ENCODE peak calls at places on chromosomes 6 and 20, in eight cellular contexts. One of them, this sample, is unnamed. For H3K4me1, the result is how much of the 10 kb centered on the place peaks cover.

GRCh38 chr6:149264629-149265028 is 52.9 kb upstream of the TAB2 start:
- DNase-seq in heart left ventricle: no peak
- DNase-seq in CD8-positive, alpha-beta memory T cell: peak
- DNase-seq in left ventricle myocardium inferior: no peak
- DNase-seq in pancreas: no peak
- DNase-seq in stomach: no peak
- DNase-seq in NT2/D1: no peak
- DNase-seq in cardiac muscle cell: no peak
- DNase-seq in this sample: no peak

GRCh38 chr6:140043357-140043756 is 668.9 kb upstream of the CITED2 start:
- DNase-seq in heart left ventricle: no peak
- DNase-seq in CD8-positive, alpha-beta memory T cell: no peak
- DNase-seq in left ventricle myocardium inferior: no peak
- DNase-seq in pancreas: no peak
- DNase-seq in stomach: no peak
- DNase-seq in NT2/D1: no peak
- DNase-seq in cardiac muscle cell: no peak
- DNase-seq in this sample: no peak

GRCh38 chr6:45445749-45446454 is 68.2 kb upstream of the SUPT3H start:
- DNase-seq in heart left ventricle: peak
- DNase-seq in CD8-positive, alpha-beta memory T cell: no peak
- DNase-seq in left ventricle myocardium inferior: peak
- DNase-seq in pancreas: no peak
- DNase-seq in stomach: peak
- DNase-seq in NT2/D1: no peak
- DNase-seq in cardiac muscle cell: peak
- DNase-seq in this sample: peak

GRCh38 chr6:79064635-79065034 is 13.4 kb downstream of the PHIP start:
- DNase-seq in heart left ventricle: no peak
- DNase-seq in CD8-positive, alpha-beta memory T cell: no peak
- DNase-seq in left ventricle myocardium inferior: no peak
- DNase-seq in pancreas: no peak
- DNase-seq in stomach: no peak
- DNase-seq in NT2/D1: no peak
- DNase-seq in cardiac muscle cell: no peak
- DNase-seq in this sample: no peak

GRCh38 chr6:158292016-158292415 is 20.2 kb upstream of the TULP4 start:
- DNase-seq in heart left ventricle: no peak
- DNase-seq in CD8-positive, alpha-beta memory T cell: no peak
- DNase-seq in left ventricle myocardium inferior: no peak
- DNase-seq in pancreas: no peak
- DNase-seq in stomach: no peak
- DNase-seq in NT2/D1: no peak
- DNase-seq in cardiac muscle cell: no peak
- DNase-seq in this sample: no peak

GRCh38 chr6:140401666-140402255 is 1027.3 kb upstream of the CITED2 start:
- DNase-seq in heart left ventricle: no peak
- DNase-seq in CD8-positive, alpha-beta memory T cell: no peak
- DNase-seq in left ventricle myocardium inferior: no peak
- DNase-seq in pancreas: no peak
- DNase-seq in stomach: no peak
- DNase-seq in NT2/D1: no peak
- DNase-seq in cardiac muscle cell: no peak
- DNase-seq in this sample: no peak

GRCh38 chr20:57072184-57072583 is 194.3 kb downstream of the BMP7 start:
- DNase-seq in heart left ventricle: no peak
- DNase-seq in CD8-positive, alpha-beta memory T cell: no peak
- DNase-seq in left ventricle myocardium inferior: no peak
- DNase-seq in pancreas: peak
- DNase-seq in stomach: no peak
- DNase-seq in NT2/D1: no peak
- DNase-seq in cardiac muscle cell: no peak
- DNase-seq in this sample: no peak

GRCh38 chr20:33649201-33649631 is 12.9 kb upstream of the C20orf144 start:
- DNase-seq in heart left ventricle: no peak
- DNase-seq in CD8-positive, alpha-beta memory T cell: no peak
- DNase-seq in left ventricle myocardium inferior: peak
- DNase-seq in pancreas: no peak
- DNase-seq in stomach: peak
- DNase-seq in NT2/D1: no peak
- DNase-seq in cardiac muscle cell: no peak
- DNase-seq in this sample: no peak

GRCh38 chr6:52566853-52567279 is 10.0 kb downstream of the TRAM2 start:
- DNase-seq in heart left ventricle: no peak
- DNase-seq in CD8-positive, alpha-beta memory T cell: no peak
- DNase-seq in left ventricle myocardium inferior: no peak
- DNase-seq in pancreas: no peak
- DNase-seq in stomach: no peak
- DNase-seq in NT2/D1: no peak
- DNase-seq in cardiac muscle cell: no peak
- DNase-seq in this sample: no peak
- H3K4me1 ChIP-seq in heart left ventricle: half or more
- H3K4me1 ChIP-seq in CD8-positive, alpha-beta memory T cell: under half
- H3K4me1 ChIP-seq in left ventricle myocardium inferior: half or more
- H3K4me1 ChIP-seq in pancreas: under half
- H3K4me1 ChIP-seq in stomach: under half
- H3K4me1 ChIP-seq in NT2/D1: under half
- H3K4me1 ChIP-seq in cardiac muscle cell: under half
- H3K4me1 ChIP-seq in this sample: half or more

GRCh38 chr6:33694977-33695376 is 16.5 kb downstream of the UQCC2 start:
- DNase-seq in heart left ventricle: no peak
- DNase-seq in CD8-positive, alpha-beta memory T cell: no peak
- DNase-seq in left ventricle myocardium inferior: no peak
- DNase-seq in pancreas: no peak
- DNase-seq in stomach: no peak
- DNase-seq in NT2/D1: no peak
- DNase-seq in cardiac muscle cell: no peak
- DNase-seq in this sample: no peak

GRCh38 chr6:33693186-33694158 is 18.0 kb downstream of the UQCC2 start:
- DNase-seq in heart left ventricle: peak
- DNase-seq in CD8-positive, alpha-beta memory T cell: no peak
- DNase-seq in left ventricle myocardium inferior: peak
- DNase-seq in pancreas: no peak
- DNase-seq in stomach: no peak
- DNase-seq in NT2/D1: no peak
- DNase-seq in cardiac muscle cell: peak
- DNase-seq in this sample: no peak

GRCh38 chr6:33696076-33696475 is 15.4 kb downstream of the UQCC2 start:
- DNase-seq in heart left ventricle: no peak
- DNase-seq in CD8-positive, alpha-beta memory T cell: no peak
- DNase-seq in left ventricle myocardium inferior: no peak
- DNase-seq in pancreas: no peak
- DNase-seq in stomach: no peak
- DNase-seq in NT2/D1: no peak
- DNase-seq in cardiac muscle cell: no peak
- DNase-seq in this sample: no peak

GRCh38 chr6:33695451-33695855 is 16.0 kb downstream of the UQCC2 start:
- DNase-seq in heart left ventricle: no peak
- DNase-seq in CD8-positive, alpha-beta memory T cell: no peak
- DNase-seq in left ventricle myocardium inferior: no peak
- DNase-seq in pancreas: no peak
- DNase-seq in stomach: no peak
- DNase-seq in NT2/D1: no peak
- DNase-seq in cardiac muscle cell: no peak
- DNase-seq in this sample: no peak

DNA sequence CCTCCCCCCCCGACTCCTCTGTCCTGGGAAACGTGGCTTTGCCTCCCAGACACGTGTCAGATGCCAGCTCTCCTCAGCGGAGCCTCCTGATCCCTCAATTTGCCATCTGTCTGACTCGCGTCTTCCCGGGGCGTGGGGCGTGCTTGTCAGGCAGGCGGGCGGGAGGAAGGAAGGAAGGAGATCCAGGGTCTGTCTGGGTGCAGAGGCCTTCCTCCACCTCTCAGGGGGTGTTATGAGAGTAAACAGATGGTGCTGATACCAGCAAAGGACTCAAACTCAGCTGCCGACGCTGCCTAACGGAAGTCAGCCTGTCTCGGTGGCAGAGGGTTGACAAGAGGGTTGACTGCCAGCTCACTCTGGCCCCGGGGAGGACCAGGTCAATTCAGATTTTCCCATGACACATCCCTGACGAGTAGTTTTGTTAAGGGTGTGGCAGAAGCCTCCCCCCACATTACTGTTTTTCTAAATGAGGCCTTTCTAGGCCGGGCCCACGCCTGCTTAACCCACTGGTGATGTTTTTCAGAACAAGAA is 17.0 kb downstream of the UQCC2 start:
- DNase-seq in heart left ventricle: no peak
- DNase-seq in CD8-positive, alpha-beta memory T cell: peak
- DNase-seq in left ventricle myocardium inferior: no peak
- DNase-seq in pancreas: no peak
- DNase-seq in stomach: no peak
- DNase-seq in NT2/D1: no peak
- DNase-seq in cardiac muscle cell: peak
- DNase-seq in this sample: no peak
- H3K4me1 ChIP-seq in heart left ventricle: half or more
- H3K4me1 ChIP-seq in CD8-positive, alpha-beta memory T cell: half or more
- H3K4me1 ChIP-seq in left ventricle myocardium inferior: half or more
- H3K4me1 ChIP-seq in pancreas: under half
- H3K4me1 ChIP-seq in stomach: half or more
- H3K4me1 ChIP-seq in NT2/D1: under half
- H3K4me1 ChIP-seq in cardiac muscle cell: half or more
- H3K4me1 ChIP-seq in this sample: under half

GRCh38 chr20:62562831-62563230 is 79.5 kb upstream of the SLCO4A1 start:
- DNase-seq in heart left ventricle: no peak
- DNase-seq in CD8-positive, alpha-beta memory T cell: no peak
- DNase-seq in left ventricle myocardium inferior: no peak
- DNase-seq in pancreas: no peak
- DNase-seq in stomach: no peak
- DNase-seq in NT2/D1: no peak
- DNase-seq in cardiac muscle cell: no peak
- DNase-seq in this sample: no peak
- H3K4me1 ChIP-seq in heart left ventricle: under half
- H3K4me1 ChIP-seq in CD8-positive, alpha-beta memory T cell: under half
- H3K4me1 ChIP-seq in left ventricle myocardium inferior: under half
- H3K4me1 ChIP-seq in pancreas: under half
- H3K4me1 ChIP-seq in stomach: under half
- H3K4me1 ChIP-seq in NT2/D1: under half
- H3K4me1 ChIP-seq in cardiac muscle cell: under half
- H3K4me1 ChIP-seq in this sample: under half

GRCh38 chr20:49701916-49702315 is 11.8 kb downstream of the B4GALT5 start:
- DNase-seq in heart left ventricle: no peak
- DNase-seq in CD8-positive, alpha-beta memory T cell: no peak
- DNase-seq in left ventricle myocardium inferior: no peak
- DNase-seq in pancreas: no peak
- DNase-seq in stomach: no peak
- DNase-seq in NT2/D1: no peak
- DNase-seq in cardiac muscle cell: no peak
- DNase-seq in this sample: no peak

GRCh38 chr20:49705358-49705757 is 8.3 kb downstream of the B4GALT5 start:
- DNase-seq in heart left ventricle: no peak
- DNase-seq in CD8-positive, alpha-beta memory T cell: peak
- DNase-seq in left ventricle myocardium inferior: no peak
- DNase-seq in pancreas: no peak
- DNase-seq in stomach: no peak
- DNase-seq in NT2/D1: no peak
- DNase-seq in cardiac muscle cell: no peak
- DNase-seq in this sample: no peak

GRCh38 chr20:49706548-49707517 is 6.8 kb downstream of the B4GALT5 start:
- DNase-seq in heart left ventricle: no peak
- DNase-seq in CD8-positive, alpha-beta memory T cell: no peak
- DNase-seq in left ventricle myocardium inferior: no peak
- DNase-seq in pancreas: no peak
- DNase-seq in stomach: no peak
- DNase-seq in NT2/D1: no peak
- DNase-seq in cardiac muscle cell: peak
- DNase-seq in this sample: peak

GRCh38 chr20:49701313-49701731 is 12.4 kb downstream of the B4GALT5 start:
- DNase-seq in heart left ventricle: no peak
- DNase-seq in CD8-positive, alpha-beta memory T cell: no peak
- DNase-seq in left ventricle myocardium inferior: no peak
- DNase-seq in pancreas: no peak
- DNase-seq in stomach: no peak
- DNase-seq in NT2/D1: no peak
- DNase-seq in cardiac muscle cell: no peak
- DNase-seq in this sample: no peak

DNA sequence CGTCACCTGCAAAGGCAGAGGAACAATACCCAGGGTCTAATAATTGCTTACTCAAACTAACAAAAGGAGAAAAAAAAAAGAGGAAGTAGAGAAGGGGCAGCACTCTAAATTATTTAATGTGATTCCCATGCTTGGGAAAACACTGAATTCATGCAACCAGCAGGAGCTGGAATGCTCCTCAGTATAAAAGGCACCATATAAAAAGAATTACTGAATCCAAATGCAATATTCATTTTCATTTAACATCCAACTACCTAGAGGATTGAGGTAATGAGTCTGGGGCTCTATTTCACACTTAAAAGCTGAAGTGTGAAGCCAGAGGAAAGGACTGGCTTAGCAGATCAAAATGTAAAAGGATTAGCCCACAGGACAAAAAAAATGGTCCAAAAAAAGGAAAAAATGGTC is 8.7 kb downstream of the B4GALT5 start:
- DNase-seq in heart left ventricle: no peak
- DNase-seq in CD8-positive, alpha-beta memory T cell: no peak
- DNase-seq in left ventricle myocardium inferior: no peak
- DNase-seq in pancreas: no peak
- DNase-seq in stomach: no peak
- DNase-seq in NT2/D1: no peak
- DNase-seq in cardiac muscle cell: no peak
- DNase-seq in this sample: no peak
- H3K4me1 ChIP-seq in heart left ventricle: half or more
- H3K4me1 ChIP-seq in CD8-positive, alpha-beta memory T cell: under half
- H3K4me1 ChIP-seq in left ventricle myocardium inferior: half or more
- H3K4me1 ChIP-seq in pancreas: under half
- H3K4me1 ChIP-seq in stomach: half or more
- H3K4me1 ChIP-seq in NT2/D1: under half
- H3K4me1 ChIP-seq in cardiac muscle cell: under half
- H3K4me1 ChIP-seq in this sample: under half

GRCh38 chr20:53576586-53577318 is 16.9 kb downstream of the ZNF217 start:
- DNase-seq in heart left ventricle: no peak
- DNase-seq in CD8-positive, alpha-beta memory T cell: peak
- DNase-seq in left ventricle myocardium inferior: no peak
- DNase-seq in pancreas: no peak
- DNase-seq in stomach: no peak
- DNase-seq in NT2/D1: no peak
- DNase-seq in cardiac muscle cell: no peak
- DNase-seq in this sample: no peak
- H3K4me1 ChIP-seq in heart left ventricle: under half
- H3K4me1 ChIP-seq in CD8-positive, alpha-beta memory T cell: half or more
- H3K4me1 ChIP-seq in left ventricle myocardium inferior: under half
- H3K4me1 ChIP-seq in pancreas: under half
- H3K4me1 ChIP-seq in stomach: under half
- H3K4me1 ChIP-seq in NT2/D1: under half
- H3K4me1 ChIP-seq in cardiac muscle cell: under half
- H3K4me1 ChIP-seq in this sample: under half

GRCh38 chr6:163436843-163437242 is 22.3 kb downstream of the QKI start:
- DNase-seq in heart left ventricle: no peak
- DNase-seq in CD8-positive, alpha-beta memory T cell: no peak
- DNase-seq in left ventricle myocardium inferior: no peak
- DNase-seq in pancreas: no peak
- DNase-seq in stomach: no peak
- DNase-seq in NT2/D1: no peak
- DNase-seq in cardiac muscle cell: no peak
- DNase-seq in this sample: no peak
- H3K4me1 ChIP-seq in heart left ventricle: half or more
- H3K4me1 ChIP-seq in CD8-positive, alpha-beta memory T cell: under half
- H3K4me1 ChIP-seq in left ventricle myocardium inferior: half or more
- H3K4me1 ChIP-seq in pancreas: under half
- H3K4me1 ChIP-seq in stomach: under half
- H3K4me1 ChIP-seq in NT2/D1: under half
- H3K4me1 ChIP-seq in cardiac muscle cell: under half
- H3K4me1 ChIP-seq in this sample: half or more